ENCODE peak calls at places on chromosomes 16 and 17, in eight cellular contexts. Z, U, Y, J, G, S, X and O are unnamed samples.
A peak's percentile ranks its signal among the peaks of the same experiment; 100 is the strongest.

GRCh38 chr17:49707246-49707607 is 537 bp downstream of the SLC35B1 start:
- DNase-seq in Z (no peak), U (no peak), Y (no peak), J (peak; percentile 39), G (peak; percentile 31), S (no peak), X (no peak), O (no peak)

GRCh38 chr16:53421248-53421647 is 13.0 kb upstream of the RBL2 start:
- DNase-seq in Z (no peak), U (no peak), Y (no peak), J (no peak), G (no peak), S (no peak), X (no peak), O (no peak)

GRCh38 chr16:20676268-20676828 is 21.1 kb downstream of the ACSM1 start:
- DNase-seq in Z (no peak), U (no peak), Y (no peak), J (no peak), G (no peak), S (no peak), X (no peak), O (no peak)

GRCh38 chr16:83622010-83622409 is 185.8 kb upstream of the HSBP1 start:
- DNase-seq in Z (no peak), U (no peak), Y (no peak), J (no peak), G (no peak), S (no peak), X (no peak), O (no peak)

GRCh38 chr16:87707097-87707496 is 58.7 kb downstream of the KLHDC4 start:
- DNase-seq in Z (no peak), U (no peak), Y (no peak), J (no peak), G (no peak), S (no peak), X (no peak), O (no peak)

GRCh38 chr16:85307552-85308364 is 195.5 kb upstream of the CIBAR2 start:
- DNase-seq in Z (no peak), U (no peak), Y (no peak), J (no peak), G (no peak), S (no peak), X (no peak), O (no peak)

GRCh38 chr17:42784361-42784760 is 4.0 kb downstream of the WNK4 start:
- DNase-seq in Z (no peak), U (no peak), Y (no peak), J (peak; percentile 31), G (no peak), S (no peak), X (no peak), O (no peak)

GRCh38 chr17:83034525-83034924 is 44.9 kb upstream of the METRNL start:
- DNase-seq in Z (no peak), U (no peak), Y (no peak), J (no peak), G (no peak), S (no peak), X (no peak), O (no peak)

GRCh38 chr17:59785091-59785799 is 77.8 kb downstream of the VMP1 start:
- DNase-seq in Z (no peak), U (no peak), Y (no peak), J (no peak), G (peak; percentile 52), S (peak; percentile 16), X (no peak), O (no peak)